ENCODE peak calls at places on chromosomes 11 and 22, in four cellular contexts. One of them, this sample, is unnamed.
A peak's percentile ranks its signal among the peaks of the same experiment; 100 is the strongest.

GRCh38 chr11:12170984-12171383 is 60.6 kb downstream of the MICAL2 start:
- DNase-seq in foreskin keratinocyte: no peak
- DNase-seq in IMR-90: peak; percentile 49
- DNase-seq in osteoblast: no peak
- DNase-seq in this sample: no peak

GRCh38 chr11:13939952-13940610 is 22.4 kb upstream of the SPON1 start:
- DNase-seq in foreskin keratinocyte: peak; percentile 73
- DNase-seq in IMR-90: no peak
- DNase-seq in osteoblast: no peak
- DNase-seq in this sample: peak; percentile 80

GRCh38 chr11:116603783-116604323 is 168.9 kb downstream of the BUD13 start:
- DNase-seq in foreskin keratinocyte: no peak
- DNase-seq in IMR-90: no peak
- DNase-seq in osteoblast: no peak
- DNase-seq in this sample: no peak

GRCh38 chr11:25776238-25776637 is 555.7 kb upstream of the ANO3 start:
- DNase-seq in foreskin keratinocyte: no peak
- DNase-seq in IMR-90: no peak
- DNase-seq in osteoblast: no peak
- DNase-seq in this sample: no peak

GRCh38 chr11:28343304-28344233 is 235.4 kb downstream of the METTL15 start:
- DNase-seq in foreskin keratinocyte: peak; percentile 52
- DNase-seq in IMR-90: peak; percentile 95
- DNase-seq in osteoblast: peak; percentile 78
- DNase-seq in this sample: peak; percentile 26

GRCh38 chr11:5719703-5720495 is 16.3 kb upstream of the OR56B1 start:
- DNase-seq in foreskin keratinocyte: no peak
- DNase-seq in IMR-90: no peak
- DNase-seq in osteoblast: no peak
- DNase-seq in this sample: no peak

GRCh38 chr11:19597194-19597593 is 115.4 kb upstream of the NAV2 start:
- DNase-seq in foreskin keratinocyte: peak; percentile 54
- DNase-seq in IMR-90: peak; percentile 85
- DNase-seq in osteoblast: peak; percentile 90
- DNase-seq in this sample: peak; percentile 10

GRCh38 chr11:19980957-19981669 is 179.2 kb downstream of the DBX1 start:
- DNase-seq in foreskin keratinocyte: no peak
- DNase-seq in IMR-90: peak; percentile 74
- DNase-seq in osteoblast: peak; percentile 52
- DNase-seq in this sample: no peak

GRCh38 chr22:33832558-33833151 is 87.6 kb downstream of the LARGE1 start:
- DNase-seq in foreskin keratinocyte: no peak
- DNase-seq in IMR-90: no peak
- DNase-seq in osteoblast: peak; percentile 30
- DNase-seq in this sample: no peak

GRCh38 chr11:911031-911889 is 650 bp upstream of the CHID1 start:
- DNase-seq in foreskin keratinocyte: peak; percentile 30
- DNase-seq in IMR-90: peak; percentile 64
- DNase-seq in osteoblast: peak; percentile 96
- DNase-seq in this sample: peak; percentile 68

GRCh38 chr11:43790444-43790794 is 90.2 kb upstream of the ALKBH3 start:
- DNase-seq in foreskin keratinocyte: peak; percentile 87
- DNase-seq in IMR-90: peak; percentile 50
- DNase-seq in osteoblast: no peak
- DNase-seq in this sample: no peak

GRCh38 chr11:130427049-130427388 is 1.4 kb downstream of the ADAMTS8 start:
- DNase-seq in foreskin keratinocyte: no peak
- DNase-seq in IMR-90: no peak
- DNase-seq in osteoblast: peak; percentile 61
- DNase-seq in this sample: no peak

GRCh38 chr11:118607401-118608267 is at the start of gene PHLDB1:
- DNase-seq in foreskin keratinocyte: no peak
- DNase-seq in IMR-90: peak; percentile 67
- DNase-seq in osteoblast: peak; percentile 91
- DNase-seq in this sample: peak; percentile 71

GRCh38 chr11:66543263-66544107 is 2.4 kb downstream of the ZDHHC24 start:
- DNase-seq in foreskin keratinocyte: no peak
- DNase-seq in IMR-90: peak; percentile 57
- DNase-seq in osteoblast: peak; percentile 88
- DNase-seq in this sample: no peak

GRCh38 chr22:18093661-18094060 is 15.9 kb downstream of the PEX26 start:
- DNase-seq in foreskin keratinocyte: no peak
- DNase-seq in IMR-90: no peak
- DNase-seq in osteoblast: no peak
- DNase-seq in this sample: no peak

GRCh38 chr22:39574779-39575551 is 4.4 kb downstream of the CACNA1I start:
- DNase-seq in foreskin keratinocyte: peak; percentile 82
- DNase-seq in IMR-90: peak; percentile 95
- DNase-seq in osteoblast: peak; percentile 99
- DNase-seq in this sample: peak; percentile 84

GRCh38 chr22:49440931-49441330 is 386.7 kb downstream of the BRD1 start:
- DNase-seq in foreskin keratinocyte: no peak
- DNase-seq in IMR-90: no peak
- DNase-seq in osteoblast: peak; percentile 15
- DNase-seq in this sample: no peak

GRCh38 chr11:36411202-36411640 is 98.9 kb downstream of the TRAF6 start:
- DNase-seq in foreskin keratinocyte: no peak
- DNase-seq in IMR-90: no peak
- DNase-seq in osteoblast: no peak
- DNase-seq in this sample: no peak

GRCh38 chr22:45832959-45833580 is 143.9 kb downstream of the WNT7B start:
- DNase-seq in foreskin keratinocyte: peak; percentile 76
- DNase-seq in IMR-90: no peak
- DNase-seq in osteoblast: peak; percentile 41
- DNase-seq in this sample: peak; percentile 36

GRCh38 chr11:77450227-77450626 is 23.7 kb downstream of the PAK1 start:
- DNase-seq in foreskin keratinocyte: no peak
- DNase-seq in IMR-90: no peak
- DNase-seq in osteoblast: no peak
- DNase-seq in this sample: no peak

GRCh38 chr11:44133335-44133946 is 38.0 kb downstream of the EXT2 start:
- DNase-seq in foreskin keratinocyte: no peak
- DNase-seq in IMR-90: peak; percentile 59
- DNase-seq in osteoblast: no peak
- DNase-seq in this sample: peak; percentile 30

GRCh38 chr11:1564535-1565172 is 7.4 kb downstream of the DUSP8 start:
- DNase-seq in foreskin keratinocyte: peak; percentile 66
- DNase-seq in IMR-90: peak; percentile 94
- DNase-seq in osteoblast: peak; percentile 99
- DNase-seq in this sample: peak; percentile 64

GRCh38 chr11:11441091-11441490 is 88.0 kb upstream of the CSNK2A3 start:
- DNase-seq in foreskin keratinocyte: no peak
- DNase-seq in IMR-90: no peak
- DNase-seq in osteoblast: no peak
- DNase-seq in this sample: no peak

GRCh38 chr11:43931717-43932039 is 10.8 kb upstream of the C11orf96 start:
- DNase-seq in foreskin keratinocyte: no peak
- DNase-seq in IMR-90: no peak
- DNase-seq in osteoblast: peak; percentile 70
- DNase-seq in this sample: no peak

GRCh38 chr11:46413755-46414465 is 22.3 kb upstream of the CHRM4 start:
- DNase-seq in foreskin keratinocyte: no peak
- DNase-seq in IMR-90: peak; percentile 10
- DNase-seq in osteoblast: no peak
- DNase-seq in this sample: no peak

GRCh38 chr11:122731500-122731913 is 76.0 kb downstream of the UBASH3B start:
- DNase-seq in foreskin keratinocyte: no peak
- DNase-seq in IMR-90: peak; percentile 97
- DNase-seq in osteoblast: peak; percentile 58
- DNase-seq in this sample: no peak
- H3K27ac ChIP-seq in foreskin keratinocyte: no peak overlapping the region
- H3K27ac ChIP-seq in IMR-90: peak overlapping the region; percentile 59
- H3K27ac ChIP-seq in osteoblast: peak overlapping the region; percentile 80
- H3K27ac ChIP-seq in this sample: no peak overlapping the region

DNA sequence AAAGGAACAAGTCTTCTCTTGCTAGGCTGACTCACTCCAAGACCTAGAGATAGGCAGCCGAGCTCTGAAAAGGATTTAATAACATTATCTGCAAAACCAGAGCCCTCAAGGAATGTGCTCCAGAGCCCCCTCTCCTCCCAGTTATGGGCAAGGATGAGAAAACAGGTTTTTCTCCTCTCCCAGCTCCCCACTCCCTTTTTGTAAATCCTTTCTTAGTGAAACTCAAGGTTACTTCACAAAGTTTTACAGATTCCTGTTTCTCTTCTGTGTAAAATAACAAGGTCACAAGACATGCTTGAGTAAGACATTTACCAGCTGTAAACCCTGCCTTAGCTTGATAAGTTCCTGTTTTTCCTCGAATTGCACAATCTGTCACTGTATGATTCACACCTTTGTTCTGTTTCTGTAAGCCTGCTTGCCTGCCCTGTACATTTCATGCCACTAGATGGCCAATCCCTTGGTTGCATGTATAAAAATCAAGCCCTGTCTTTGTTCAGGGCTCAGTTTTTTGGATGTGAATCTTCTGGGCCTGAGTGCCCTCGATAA is 489.4 kb downstream of the KCNA4 start:
- DNase-seq in foreskin keratinocyte: peak; percentile 93
- DNase-seq in IMR-90: peak; percentile 74
- DNase-seq in osteoblast: peak; percentile 8
- DNase-seq in this sample: peak; percentile 49
- TF ChIP-seq CTCF in foreskin keratinocyte: peak; percentile 55
- TF ChIP-seq CTCF in IMR-90: peak; percentile 33
- TF ChIP-seq CTCF in osteoblast: peak; percentile 40
- TF ChIP-seq CTCF in this sample: peak; percentile 51

GRCh38 chr11:120224872-120225371 is 14.1 kb downstream of the OAF start:
- DNase-seq in foreskin keratinocyte: no peak
- DNase-seq in IMR-90: no peak
- DNase-seq in osteoblast: no peak
- DNase-seq in this sample: no peak
- H3K27ac ChIP-seq in foreskin keratinocyte: no peak overlapping the region
- H3K27ac ChIP-seq in IMR-90: no peak overlapping the region
- H3K27ac ChIP-seq in osteoblast: no peak overlapping the region
- H3K27ac ChIP-seq in this sample: no peak overlapping the region

GRCh38 chr22:27679722-27680488 is 121.7 kb downstream of the MN1 start:
- DNase-seq in foreskin keratinocyte: no peak
- DNase-seq in IMR-90: no peak
- DNase-seq in osteoblast: no peak
- DNase-seq in this sample: no peak

GRCh38 chr22:27684856-27685255 is 116.7 kb downstream of the MN1 start:
- DNase-seq in foreskin keratinocyte: no peak
- DNase-seq in IMR-90: peak; percentile 6
- DNase-seq in osteoblast: no peak
- DNase-seq in this sample: no peak

GRCh38 chr22:27681037-27681436 is 120.5 kb downstream of the MN1 start:
- DNase-seq in foreskin keratinocyte: no peak
- DNase-seq in IMR-90: no peak
- DNase-seq in osteoblast: no peak
- DNase-seq in this sample: no peak

GRCh38 chr22:27680636-27681035 is 120.9 kb downstream of the MN1 start:
- DNase-seq in foreskin keratinocyte: no peak
- DNase-seq in IMR-90: no peak
- DNase-seq in osteoblast: no peak
- DNase-seq in this sample: no peak

GRCh38 chr22:27682438-27682837 is 119.1 kb downstream of the MN1 start:
- DNase-seq in foreskin keratinocyte: no peak
- DNase-seq in IMR-90: no peak
- DNase-seq in osteoblast: no peak
- DNase-seq in this sample: no peak
- TF ChIP-seq CTCF in foreskin keratinocyte: peak; percentile 34
- TF ChIP-seq CTCF in IMR-90: peak; percentile 22
- TF ChIP-seq CTCF in osteoblast: peak; percentile 16
- TF ChIP-seq CTCF in this sample: no peak